ENCODE peak calls at places on chromosomes 6 and 20, in eight cellular contexts. W is HCT116, Q is A549, L is ovary, A is prostate gland, K is transverse colon, E is spleen, Z is right lobe of liver. V is an unnamed sample.

GRCh38 chr20:19974621-19975435 is 42.3 kb upstream of the NAA20 start:
- DNase-seq in W (no peak), Q (peak; percentile 77), E (peak; percentile 88), L (peak; percentile 87), A (peak; percentile 87), K (peak; percentile 63), Z (peak; percentile 65), V (peak; percentile 94)

GRCh38 chr20:52524865-52525264 is 333.3 kb upstream of the ZFP64 start:
- DNase-seq in L (no peak), Q (no peak), Z (no peak), A (no peak), E (no peak), W (no peak), K (no peak), V (no peak)

GRCh38 chr6:148926478-148926877 is 179.6 kb downstream of the UST start:
- DNase-seq in W (no peak), Q (no peak), L (no peak), K (no peak), A (no peak), E (no peak), Z (no peak), V (no peak)

GRCh38 chr6:1390071-1390804 is 862 bp downstream of the FOXF2 start:
- DNase-seq in W (no peak), L (no peak), E (peak; percentile 74), Q (peak; percentile 33), K (no peak), A (peak; percentile 14), Z (no peak), V (no peak)

GRCh38 chr20:11429168-11429567 is 488.5 kb upstream of the BTBD3 start:
- DNase-seq in K (no peak), E (no peak), W (no peak), A (no peak), Q (peak; percentile 45), Z (no peak), L (no peak), V (no peak)

GRCh38 chr20:53309515-53309914 is 284.1 kb downstream of the ZNF217 start:
- DNase-seq in L (no peak), E (no peak), Z (no peak), Q (no peak), A (no peak), W (no peak), K (no peak), V (no peak)

GRCh38 chr6:124535746-124536145 is 426.5 kb upstream of the RNF217 start:
- DNase-seq in Z (no peak), W (no peak), A (no peak), K (no peak), L (no peak), Q (peak; percentile 24), E (no peak), V (no peak)

GRCh38 chr20:21251278-21251677 is 51.9 kb upstream of the XRN2 start:
- DNase-seq in W (no peak), E (no peak), Z (no peak), L (no peak), Q (no peak), K (no peak), A (no peak), V (no peak)

GRCh38 chr6:32954983-32955802 is 2.3 kb upstream of the HLA-DMA start:
- DNase-seq in K (peak; percentile 42), E (no peak), L (no peak), W (no peak), Z (no peak), Q (peak; percentile 54), A (no peak), V (no peak)

GRCh38 chr6:26045939-26046368 is 41.3 kb upstream of the HFE start:
- DNase-seq in A (no peak), Z (no peak), W (no peak), L (no peak), K (no peak), E (no peak), Q (no peak), V (no peak)

GRCh38 chr6:44161997-44162338 is 3.3 kb downstream of the CAPN11 start:
- DNase-seq in K (no peak), A (no peak), E (no peak), Z (no peak), Q (no peak), W (no peak), L (no peak), V (peak; percentile 67)

GRCh38 chr6:451847-452246 is 60.3 kb downstream of the IRF4 start:
- DNase-seq in E (no peak), Q (no peak), W (no peak), Z (no peak), A (no peak), L (no peak), K (no peak), V (no peak)

GRCh38 chr20:39277185-39277584 is 315.0 kb downstream of the DHX35 start:
- DNase-seq in Z (no peak), E (no peak), L (no peak), K (no peak), A (no peak), W (no peak), Q (no peak), V (no peak)

GRCh38 chr6:39048481-39049399 is at the start of gene GLP1R:
- DNase-seq in Z (no peak), E (peak; percentile 69), K (no peak), A (no peak), L (no peak), Q (no peak), W (no peak), V (no peak)

GRCh38 chr6:43771858-43772570 is 2.0 kb downstream of the VEGFA start:
- DNase-seq in K (peak; percentile 86), A (peak; percentile 61), W (no peak), L (peak; percentile 67), E (peak; percentile 91), Q (peak; percentile 37), Z (peak; percentile 87), V (peak; percentile 86)

GRCh38 chr6:80338201-80338836 is 231.8 kb downstream of the BCKDHB start:
- DNase-seq in Q (peak; percentile 57), W (peak; percentile 34), K (peak; percentile 54), A (no peak), Z (no peak), L (no peak), E (peak; percentile 88), V (peak; percentile 71)

GRCh38 chr6:153045271-153045670 is 42.8 kb upstream of the MTRF1L start:
- DNase-seq in E (no peak), Q (no peak), Z (no peak), L (no peak), W (no peak), A (no peak), K (no peak), V (no peak)

GRCh38 chr20:21235346-21235712 is 67.8 kb upstream of the XRN2 start:
- DNase-seq in A (no peak), Z (no peak), Q (no peak), L (no peak), W (no peak), E (no peak), K (no peak), V (no peak)

GRCh38 chr6:15818044-15818443 is 155.2 kb upstream of the DTNBP1 start:
- DNase-seq in Z (no peak), E (no peak), K (no peak), Q (no peak), L (no peak), A (no peak), W (no peak), V (no peak)

GRCh38 chr6:140670013-140670412 is 1295.6 kb upstream of the CITED2 start:
- DNase-seq in Q (no peak), K (no peak), Z (no peak), E (no peak), W (no peak), A (no peak), L (no peak), V (no peak)

DNA sequence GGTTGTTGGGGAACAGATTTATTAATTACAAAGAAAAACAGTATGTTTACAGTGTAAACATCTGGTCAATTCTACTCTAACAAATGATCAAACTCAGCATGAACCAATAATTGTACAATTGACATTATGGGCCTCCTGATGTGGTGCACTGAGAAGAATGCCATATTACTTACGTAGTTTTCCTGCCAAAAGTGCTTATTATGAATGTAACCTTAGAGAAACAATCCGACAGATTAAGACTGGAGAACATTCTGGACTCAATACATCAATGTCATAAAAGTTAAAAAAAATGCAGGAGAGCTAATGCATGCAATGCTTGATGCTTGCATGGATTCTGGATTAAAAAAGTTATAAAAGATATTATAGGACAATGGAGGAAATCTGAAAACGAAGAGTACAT is 69.0 kb downstream of the LYRM4 start:
- DNase-seq in E (no peak), W (no peak), Q (no peak), Z (no peak), A (no peak), K (no peak), L (no peak), V (no peak)
- H3K4me3 ChIP-seq in E (no peak overlapping the region), W (no peak overlapping the region), Q (no peak overlapping the region), Z (no peak overlapping the region), A (no peak overlapping the region), K (no peak overlapping the region), L (no peak overlapping the region), V (no peak overlapping the region)

GRCh38 chr6:149933036-149933435 is 8.8 kb upstream of the ULBP2 start:
- DNase-seq in Z (no peak), E (no peak), Q (no peak), K (no peak), A (no peak), L (no peak), W (no peak), V (no peak)
- TF ChIP-seq POLR2A in Z (no peak), E (no peak), Q (no peak), K (no peak), A (no peak), L (no peak), W (no peak), V (no peak)

DNA sequence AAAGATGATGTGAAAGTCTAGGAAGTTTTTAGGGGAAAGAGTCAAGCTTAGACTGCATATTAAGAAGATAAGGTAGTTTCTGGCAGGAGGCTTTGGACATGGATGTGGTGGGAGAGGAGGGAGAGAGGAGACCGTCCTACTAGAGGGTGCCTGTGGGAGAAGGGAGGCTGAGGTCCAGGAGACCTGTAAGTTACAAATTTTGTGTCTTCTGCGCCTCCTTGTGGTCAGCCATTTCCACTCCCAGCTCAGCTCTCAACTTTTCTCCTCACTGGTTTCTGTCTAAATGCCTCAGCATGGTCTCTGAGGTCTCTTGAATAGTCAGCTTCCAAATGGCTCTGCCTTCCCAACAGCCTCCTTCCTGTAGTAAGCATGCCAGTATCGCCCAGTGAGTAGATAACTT is 193.4 kb downstream of the UNC5CL start:
- DNase-seq in E (no peak), Z (no peak), Q (peak; percentile 52), A (peak; percentile 30), W (peak; percentile 31), L (peak; percentile 12), K (peak; percentile 12), V (peak; percentile 70)
- TF ChIP-seq CTCF in E (peak; percentile 43), Z (peak; percentile 57), Q (peak; percentile 44), A (peak; percentile 42), W (peak; percentile 67), L (no peak), K (peak; percentile 20), V (peak; percentile 50)

DNA sequence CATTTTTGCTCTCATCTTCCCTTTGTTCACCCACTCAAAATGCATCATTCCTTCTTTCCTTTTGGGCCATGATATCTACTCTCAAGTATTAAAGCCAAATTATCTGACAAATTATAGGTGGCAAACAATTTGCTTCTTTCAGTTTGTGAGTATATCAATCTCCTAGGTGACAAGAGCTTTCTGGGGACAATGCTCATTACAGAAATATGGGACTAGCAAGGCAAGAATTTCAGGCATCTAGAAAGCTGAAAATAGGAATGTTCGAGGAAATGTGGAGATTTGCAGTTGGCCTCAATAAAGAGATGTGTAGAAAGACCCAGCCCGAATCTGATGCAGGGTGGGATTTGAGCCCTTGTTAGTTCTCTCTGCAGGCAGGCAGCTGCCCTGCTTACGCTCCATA is 71.8 kb downstream of the ALDH8A1 start:
- DNase-seq in W (no peak), L (no peak), Q (no peak), Z (no peak), E (no peak), K (no peak), A (no peak), V (no peak)
- H3K4me3 ChIP-seq in W (no peak overlapping the region), L (no peak overlapping the region), Q (no peak overlapping the region), Z (no peak overlapping the region), E (no peak overlapping the region), K (no peak overlapping the region), A (no peak overlapping the region), V (no peak overlapping the region)